ENCODE peak calls at places on chromosomes 1 and 21, in ten cellular contexts. One of them, this sample, is unnamed.

GRCh38 chr1:211705439-211706205 is 30.2 kb upstream of the NEK2 start:
- DNase-seq in GM06990: no peak
- DNase-seq in nephron progenitor cell: no peak
- DNase-seq in lower lobe of right lung: no peak
- DNase-seq in WTC11: no peak
- DNase-seq in adrenal gland: no peak
- DNase-seq in Peyer's patch: no peak
- DNase-seq in thoracic aorta: no peak
- DNase-seq in right lobe of liver: no peak
- DNase-seq in AG04449: no peak
- DNase-seq in this sample: no peak

GRCh38 chr1:48817505-48818114 is 40.9 kb upstream of the BEND5 start:
- DNase-seq in lower lobe of right lung: peak; percentile 63
- DNase-seq in AG04449: no peak
- DNase-seq in GM06990: peak; percentile 15
- DNase-seq in thoracic aorta: no peak
- DNase-seq in right lobe of liver: peak; percentile 66
- DNase-seq in adrenal gland: peak; percentile 82
- DNase-seq in WTC11: peak; percentile 75
- DNase-seq in nephron progenitor cell: peak; percentile 69
- DNase-seq in Peyer's patch: peak; percentile 55
- DNase-seq in this sample: peak; percentile 80

GRCh38 chr1:26761217-26761616 is 26.5 kb upstream of the PIGV start:
- DNase-seq in nephron progenitor cell: no peak
- DNase-seq in lower lobe of right lung: no peak
- DNase-seq in GM06990: no peak
- DNase-seq in adrenal gland: no peak
- DNase-seq in thoracic aorta: no peak
- DNase-seq in right lobe of liver: no peak
- DNase-seq in Peyer's patch: no peak
- DNase-seq in AG04449: no peak
- DNase-seq in WTC11: no peak
- DNase-seq in this sample: no peak

GRCh38 chr1:237562247-237562823 is 328.4 kb downstream of the ZP4 start:
- DNase-seq in adrenal gland: no peak
- DNase-seq in nephron progenitor cell: peak; percentile 32
- DNase-seq in AG04449: peak; percentile 19
- DNase-seq in Peyer's patch: no peak
- DNase-seq in lower lobe of right lung: no peak
- DNase-seq in WTC11: no peak
- DNase-seq in GM06990: peak; percentile 31
- DNase-seq in right lobe of liver: no peak
- DNase-seq in thoracic aorta: no peak
- DNase-seq in this sample: no peak

GRCh38 chr1:226954337-226954736 is 14.2 kb downstream of the COQ8A start:
- DNase-seq in AG04449: no peak
- DNase-seq in GM06990: no peak
- DNase-seq in right lobe of liver: peak; percentile 14
- DNase-seq in nephron progenitor cell: no peak
- DNase-seq in Peyer's patch: no peak
- DNase-seq in lower lobe of right lung: no peak
- DNase-seq in WTC11: no peak
- DNase-seq in adrenal gland: no peak
- DNase-seq in thoracic aorta: no peak
- DNase-seq in this sample: no peak

GRCh38 chr1:232369451-232369850 is 260.5 kb downstream of the SIPA1L2 start:
- DNase-seq in GM06990: no peak
- DNase-seq in lower lobe of right lung: no peak
- DNase-seq in nephron progenitor cell: no peak
- DNase-seq in AG04449: no peak
- DNase-seq in Peyer's patch: no peak
- DNase-seq in WTC11: no peak
- DNase-seq in thoracic aorta: no peak
- DNase-seq in right lobe of liver: no peak
- DNase-seq in adrenal gland: no peak
- DNase-seq in this sample: no peak

GRCh38 chr1:5580926-5581325 is 411.3 kb downstream of the NPHP4 start:
- DNase-seq in nephron progenitor cell: no peak
- DNase-seq in AG04449: no peak
- DNase-seq in thoracic aorta: no peak
- DNase-seq in right lobe of liver: no peak
- DNase-seq in WTC11: no peak
- DNase-seq in Peyer's patch: no peak
- DNase-seq in GM06990: no peak
- DNase-seq in lower lobe of right lung: no peak
- DNase-seq in adrenal gland: no peak
- DNase-seq in this sample: no peak

GRCh38 chr1:74436078-74436477 is 76.3 kb downstream of the LRRC53 start:
- DNase-seq in lower lobe of right lung: no peak
- DNase-seq in nephron progenitor cell: no peak
- DNase-seq in Peyer's patch: no peak
- DNase-seq in thoracic aorta: no peak
- DNase-seq in adrenal gland: no peak
- DNase-seq in AG04449: no peak
- DNase-seq in right lobe of liver: no peak
- DNase-seq in WTC11: no peak
- DNase-seq in GM06990: no peak
- DNase-seq in this sample: no peak

GRCh38 chr21:42218836-42219605 is at the start of gene ABCG1:
- DNase-seq in nephron progenitor cell: peak; percentile 76
- DNase-seq in Peyer's patch: peak; percentile 82
- DNase-seq in lower lobe of right lung: peak; percentile 71
- DNase-seq in WTC11: peak; percentile 78
- DNase-seq in right lobe of liver: no peak
- DNase-seq in AG04449: no peak
- DNase-seq in GM06990: peak; percentile 49
- DNase-seq in thoracic aorta: no peak
- DNase-seq in adrenal gland: peak; percentile 63
- DNase-seq in this sample: peak; percentile 68

GRCh38 chr1:7385471-7386225 is 385.4 kb upstream of the VAMP3 start:
- DNase-seq in right lobe of liver: peak; percentile 18
- DNase-seq in GM06990: no peak
- DNase-seq in thoracic aorta: no peak
- DNase-seq in nephron progenitor cell: no peak
- DNase-seq in WTC11: no peak
- DNase-seq in adrenal gland: no peak
- DNase-seq in lower lobe of right lung: no peak
- DNase-seq in AG04449: no peak
- DNase-seq in Peyer's patch: no peak
- DNase-seq in this sample: peak; percentile 15

GRCh38 chr1:26284597-26285351 is 4.9 kb downstream of the SH3BGRL3 start:
- DNase-seq in adrenal gland: peak; percentile 94
- DNase-seq in lower lobe of right lung: peak; percentile 85
- DNase-seq in WTC11: peak; percentile 86
- DNase-seq in nephron progenitor cell: peak; percentile 79
- DNase-seq in GM06990: peak; percentile 76
- DNase-seq in thoracic aorta: peak; percentile 93
- DNase-seq in right lobe of liver: no peak
- DNase-seq in AG04449: peak; percentile 69
- DNase-seq in Peyer's patch: peak; percentile 84
- DNase-seq in this sample: peak; percentile 78

GRCh38 chr1:110961902-110962301 is 1.8 kb downstream of the LRIF1 start:
- DNase-seq in GM06990: no peak
- DNase-seq in Peyer's patch: no peak
- DNase-seq in right lobe of liver: no peak
- DNase-seq in thoracic aorta: no peak
- DNase-seq in adrenal gland: no peak
- DNase-seq in lower lobe of right lung: no peak
- DNase-seq in WTC11: no peak
- DNase-seq in nephron progenitor cell: no peak
- DNase-seq in AG04449: no peak
- DNase-seq in this sample: no peak

GRCh38 chr1:110964400-110964903 is 730 bp upstream of the LRIF1 start:
- DNase-seq in AG04449: no peak
- DNase-seq in adrenal gland: no peak
- DNase-seq in nephron progenitor cell: no peak
- DNase-seq in right lobe of liver: no peak
- DNase-seq in WTC11: no peak
- DNase-seq in lower lobe of right lung: no peak
- DNase-seq in thoracic aorta: no peak
- DNase-seq in Peyer's patch: no peak
- DNase-seq in GM06990: no peak
- DNase-seq in this sample: no peak

GRCh38 chr1:110960777-110961420 is 2.8 kb downstream of the LRIF1 start:
- DNase-seq in WTC11: no peak
- DNase-seq in AG04449: no peak
- DNase-seq in nephron progenitor cell: no peak
- DNase-seq in lower lobe of right lung: no peak
- DNase-seq in GM06990: no peak
- DNase-seq in thoracic aorta: no peak
- DNase-seq in Peyer's patch: no peak
- DNase-seq in right lobe of liver: no peak
- DNase-seq in adrenal gland: no peak
- DNase-seq in this sample: no peak

GRCh38 chr1:110963666-110964399 is at the start of gene LRIF1:
- DNase-seq in lower lobe of right lung: peak; percentile 100
- DNase-seq in WTC11: peak; percentile 100
- DNase-seq in Peyer's patch: peak; percentile 99
- DNase-seq in GM06990: peak; percentile 99
- DNase-seq in right lobe of liver: peak; percentile 100
- DNase-seq in thoracic aorta: peak; percentile 93
- DNase-seq in AG04449: peak; percentile 97
- DNase-seq in adrenal gland: peak; percentile 100
- DNase-seq in nephron progenitor cell: peak; percentile 97
- DNase-seq in this sample: peak; percentile 99

GRCh38 chr1:110962892-110963665 is 643 bp downstream of the LRIF1 start:
- DNase-seq in GM06990: peak; percentile 82
- DNase-seq in Peyer's patch: peak; percentile 77
- DNase-seq in adrenal gland: peak; percentile 52
- DNase-seq in AG04449: peak; percentile 46
- DNase-seq in lower lobe of right lung: peak; percentile 72
- DNase-seq in WTC11: peak; percentile 71
- DNase-seq in thoracic aorta: peak; percentile 4
- DNase-seq in right lobe of liver: peak; percentile 65
- DNase-seq in nephron progenitor cell: peak; percentile 48
- DNase-seq in this sample: peak; percentile 60
- TF ChIP-seq CTCF in GM06990: no peak
- TF ChIP-seq CTCF in Peyer's patch: no peak
- TF ChIP-seq CTCF in adrenal gland: no peak
- TF ChIP-seq CTCF in AG04449: peak; percentile 27
- TF ChIP-seq CTCF in lower lobe of right lung: no peak
- TF ChIP-seq CTCF in WTC11: no peak
- TF ChIP-seq CTCF in thoracic aorta: no peak
- TF ChIP-seq CTCF in right lobe of liver: no peak
- TF ChIP-seq CTCF in nephron progenitor cell: no peak
- TF ChIP-seq CTCF in this sample: no peak

GRCh38 chr1:17627239-17628052 is 87.9 kb downstream of the ARHGEF10L start:
- DNase-seq in AG04449: no peak
- DNase-seq in nephron progenitor cell: no peak
- DNase-seq in adrenal gland: no peak
- DNase-seq in GM06990: no peak
- DNase-seq in right lobe of liver: no peak
- DNase-seq in thoracic aorta: no peak
- DNase-seq in WTC11: no peak
- DNase-seq in lower lobe of right lung: no peak
- DNase-seq in Peyer's patch: no peak
- DNase-seq in this sample: no peak
- TF ChIP-seq CTCF in AG04449: no peak
- TF ChIP-seq CTCF in nephron progenitor cell: no peak
- TF ChIP-seq CTCF in adrenal gland: no peak
- TF ChIP-seq CTCF in GM06990: no peak
- TF ChIP-seq CTCF in right lobe of liver: no peak
- TF ChIP-seq CTCF in thoracic aorta: no peak
- TF ChIP-seq CTCF in WTC11: no peak
- TF ChIP-seq CTCF in lower lobe of right lung: no peak
- TF ChIP-seq CTCF in Peyer's patch: no peak
- TF ChIP-seq CTCF in this sample: peak; percentile 35

GRCh38 chr1:54324031-54324654 is 82.1 kb downstream of the SSBP3 start:
- DNase-seq in Peyer's patch: no peak
- DNase-seq in AG04449: no peak
- DNase-seq in nephron progenitor cell: peak; percentile 35
- DNase-seq in adrenal gland: peak; percentile 46
- DNase-seq in WTC11: no peak
- DNase-seq in right lobe of liver: no peak
- DNase-seq in lower lobe of right lung: no peak
- DNase-seq in GM06990: no peak
- DNase-seq in thoracic aorta: no peak
- DNase-seq in this sample: no peak

GRCh38 chr1:54326577-54327385 is 79.4 kb downstream of the SSBP3 start:
- DNase-seq in WTC11: no peak
- DNase-seq in thoracic aorta: no peak
- DNase-seq in Peyer's patch: no peak
- DNase-seq in adrenal gland: no peak
- DNase-seq in AG04449: no peak
- DNase-seq in right lobe of liver: no peak
- DNase-seq in nephron progenitor cell: no peak
- DNase-seq in GM06990: no peak
- DNase-seq in lower lobe of right lung: no peak
- DNase-seq in this sample: no peak

GRCh38 chr1:54325705-54326461 is 80.3 kb downstream of the SSBP3 start:
- DNase-seq in adrenal gland: no peak
- DNase-seq in lower lobe of right lung: no peak
- DNase-seq in WTC11: no peak
- DNase-seq in right lobe of liver: no peak
- DNase-seq in AG04449: no peak
- DNase-seq in thoracic aorta: no peak
- DNase-seq in GM06990: no peak
- DNase-seq in nephron progenitor cell: no peak
- DNase-seq in Peyer's patch: no peak
- DNase-seq in this sample: no peak

GRCh38 chr1:54324750-54325704 is 81.2 kb downstream of the SSBP3 start:
- DNase-seq in adrenal gland: no peak
- DNase-seq in AG04449: no peak
- DNase-seq in right lobe of liver: no peak
- DNase-seq in GM06990: no peak
- DNase-seq in Peyer's patch: no peak
- DNase-seq in lower lobe of right lung: no peak
- DNase-seq in WTC11: no peak
- DNase-seq in thoracic aorta: no peak
- DNase-seq in nephron progenitor cell: no peak
- DNase-seq in this sample: no peak

GRCh38 chr1:54323324-54323739 is 82.9 kb downstream of the SSBP3 start:
- DNase-seq in WTC11: peak; percentile 61
- DNase-seq in Peyer's patch: no peak
- DNase-seq in GM06990: no peak
- DNase-seq in thoracic aorta: no peak
- DNase-seq in AG04449: no peak
- DNase-seq in nephron progenitor cell: no peak
- DNase-seq in right lobe of liver: peak; percentile 57
- DNase-seq in adrenal gland: no peak
- DNase-seq in lower lobe of right lung: no peak
- DNase-seq in this sample: peak; percentile 66
- TF ChIP-seq CTCF in WTC11: no peak
- TF ChIP-seq CTCF in Peyer's patch: no peak
- TF ChIP-seq CTCF in GM06990: no peak
- TF ChIP-seq CTCF in thoracic aorta: no peak
- TF ChIP-seq CTCF in AG04449: no peak
- TF ChIP-seq CTCF in nephron progenitor cell: no peak
- TF ChIP-seq CTCF in right lobe of liver: no peak
- TF ChIP-seq CTCF in adrenal gland: no peak
- TF ChIP-seq CTCF in lower lobe of right lung: no peak
- TF ChIP-seq CTCF in this sample: peak; percentile 57

DNA sequence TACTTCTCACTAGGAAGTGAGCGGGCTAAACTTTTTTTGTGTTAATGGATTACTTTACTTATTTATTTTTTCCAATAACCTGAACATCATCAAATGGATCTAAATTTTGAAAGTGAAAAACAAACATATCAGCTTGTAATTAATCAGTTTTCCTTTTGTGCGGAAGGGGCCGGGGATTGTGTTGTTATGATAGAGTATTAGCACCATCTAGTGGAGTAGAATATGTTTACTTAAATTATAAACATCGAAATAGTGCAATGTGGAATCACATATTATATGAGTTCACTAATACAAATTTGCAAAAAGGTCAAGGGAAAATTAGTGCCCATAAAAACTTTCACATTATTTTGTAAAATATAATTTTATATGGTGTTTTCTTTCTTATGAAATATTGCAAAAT is 9.1 kb downstream of the CFH start:
- DNase-seq in lower lobe of right lung: no peak
- DNase-seq in GM06990: no peak
- DNase-seq in right lobe of liver: no peak
- DNase-seq in nephron progenitor cell: peak; percentile 16
- DNase-seq in thoracic aorta: no peak
- DNase-seq in WTC11: no peak
- DNase-seq in Peyer's patch: no peak
- DNase-seq in AG04449: no peak
- DNase-seq in adrenal gland: peak; percentile 16
- DNase-seq in this sample: no peak
- TF ChIP-seq CTCF in lower lobe of right lung: peak; percentile 47
- TF ChIP-seq CTCF in GM06990: peak; percentile 47
- TF ChIP-seq CTCF in right lobe of liver: peak; percentile 67
- TF ChIP-seq CTCF in nephron progenitor cell: peak; percentile 63
- TF ChIP-seq CTCF in thoracic aorta: peak; percentile 51
- TF ChIP-seq CTCF in WTC11: no peak
- TF ChIP-seq CTCF in Peyer's patch: no peak
- TF ChIP-seq CTCF in AG04449: peak; percentile 9
- TF ChIP-seq CTCF in adrenal gland: peak; percentile 50
- TF ChIP-seq CTCF in this sample: peak; percentile 80